ENCODE peak calls at places on chromosome 17, in ten cellular contexts. J is WTC11; S is mucosa of descending colon; G is testis; Q is body of pancreas; A is chondrocyte; F is GM06990; T is HFFc6; V is CD8-positive, alpha-beta T cell; C is foreskin fibroblast. O is an unnamed sample.

GRCh38 chr17:503449-503700 is 150.8 kb upstream of the RPH3AL start:
- DNase-seq in A (no peak), V (no peak), F (no peak), C (no peak), S (no peak), J (no peak), T (no peak), G (no peak), Q (no peak), O (no peak)

GRCh38 chr17:79621151-79621940 is 10.5 kb upstream of the RBFOX3 start:
- DNase-seq in F (no peak), J (peak), Q (no peak), C (no peak), S (peak), G (peak), V (no peak), T (no peak), A (peak), O (no peak)

GRCh38 chr17:76755285-76755684 is 17.4 kb downstream of the MFSD11 start:
- DNase-seq in A (no peak), S (no peak), G (no peak), C (no peak), V (no peak), T (no peak), J (no peak), Q (no peak), F (no peak), O (no peak)

GRCh38 chr17:59845595-59846390 is 47.0 kb downstream of the TUBD1 start:
- DNase-seq in A (no peak), V (no peak), F (no peak), J (no peak), S (peak), C (peak), T (peak), Q (peak), G (no peak), O (no peak)

GRCh38 chr17:6753006-6753445 is 2.8 kb upstream of the XAF1 start:
- DNase-seq in F (no peak), Q (peak), C (peak), G (peak), J (peak), V (no peak), A (no peak), S (peak), T (peak), O (peak)

GRCh38 chr17:81329927-81330883 is 35.1 kb upstream of the SLC38A10 start:
- DNase-seq in T (no peak), Q (no peak), V (no peak), F (no peak), J (no peak), G (no peak), S (peak), A (no peak), C (no peak), O (no peak)

GRCh38 chr17:40180694-40181093 is 3.4 kb downstream of the RAPGEFL1 start:
- DNase-seq in T (no peak), A (no peak), F (no peak), C (no peak), J (no peak), G (no peak), V (no peak), S (peak), Q (peak), O (no peak)

GRCh38 chr17:41734949-41735313 is 488 bp upstream of the HAP1 start:
- DNase-seq in F (no peak), C (no peak), Q (peak), S (no peak), V (no peak), G (no peak), T (no peak), J (peak), A (no peak), O (no peak)

GRCh38 chr17:72353502-72353901 is 232.7 kb downstream of the SOX9 start:
- DNase-seq in Q (no peak), F (no peak), T (no peak), G (no peak), V (no peak), A (no peak), C (no peak), S (no peak), J (no peak), O (no peak)

GRCh38 chr17:65018612-65019290 is 37.8 kb downstream of the GNA13 start:
- DNase-seq in Q (no peak), A (no peak), T (no peak), V (no peak), J (no peak), S (no peak), C (no peak), F (no peak), G (no peak), O (no peak)

DNA sequence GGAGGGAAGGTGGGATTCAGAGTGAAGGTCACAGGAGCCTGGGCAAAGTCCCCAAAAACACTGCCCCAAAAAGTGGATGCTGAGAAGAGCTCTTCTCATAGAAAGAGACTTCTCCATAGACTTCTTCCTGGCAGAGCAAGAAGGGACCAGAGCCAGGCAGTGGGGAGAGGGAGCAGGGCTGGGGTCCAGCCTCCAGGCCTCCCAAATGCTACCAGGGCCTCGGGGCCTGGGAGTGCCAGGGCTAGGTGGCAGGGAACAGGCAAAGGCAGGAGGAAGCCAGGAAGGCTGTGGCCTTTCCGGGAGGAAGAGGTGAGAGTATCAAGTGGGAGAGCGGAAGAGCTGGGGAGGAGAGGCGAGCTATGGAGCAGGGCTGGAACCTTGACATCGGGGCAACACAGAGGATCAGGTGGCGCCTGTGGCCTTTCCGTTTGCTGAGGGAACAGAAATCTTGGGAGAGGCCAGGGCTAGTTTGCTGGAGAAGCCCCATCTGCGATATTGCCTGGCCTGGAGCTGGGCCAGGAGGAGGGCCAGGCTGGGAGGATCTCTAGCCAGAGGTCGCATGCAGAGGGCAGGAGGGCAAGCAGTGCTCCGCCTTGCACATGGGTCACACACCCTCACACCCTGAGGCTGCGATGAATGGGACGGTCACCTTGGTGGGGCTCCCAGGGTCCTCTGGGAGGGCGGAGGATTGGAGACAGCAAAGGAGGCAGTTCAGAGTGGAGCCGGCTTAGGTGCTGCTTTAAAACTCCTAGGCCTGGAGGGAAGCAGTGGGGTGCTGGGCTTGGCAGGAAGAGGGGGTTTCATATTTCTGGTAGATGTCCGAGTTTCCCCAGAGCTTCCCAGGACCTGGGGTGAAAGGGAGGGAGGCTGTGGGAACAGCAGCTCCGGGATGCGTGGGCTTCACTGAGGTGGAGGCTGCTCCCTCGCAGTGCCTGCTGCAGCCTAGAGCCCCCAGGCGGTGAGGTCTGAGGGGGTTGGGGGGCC is 3.4 kb downstream of the SLC16A5 start:
- DNase-seq in G (no peak), S (peak), T (no peak), Q (no peak), F (no peak), J (no peak), C (no peak), V (no peak), A (no peak), O (no peak)
- TF ChIP-seq CTCF in G (no peak), S (no peak), T (no peak), Q (no peak), F (no peak), J (no peak), C (no peak), V (no peak), A (no peak), O (no peak)

GRCh38 chr17:17724307-17724921 is 43.2 kb downstream of the RAI1 start:
- DNase-seq in T (no peak), F (peak), Q (no peak), C (no peak), J (peak), G (no peak), V (no peak), A (no peak), S (no peak), O (no peak)
- TF ChIP-seq CTCF in T (no peak), F (no peak), Q (no peak), C (no peak), J (no peak), G (no peak), V (no peak), A (no peak), S (no peak), O (no peak)

GRCh38 chr17:14515015-14515414 is 214.1 kb downstream of the HS3ST3B1 start:
- DNase-seq in T (no peak), J (no peak), S (no peak), V (no peak), C (peak), G (no peak), A (no peak), F (no peak), Q (no peak), O (no peak)
- TF ChIP-seq CTCF in T (no peak), J (no peak), S (no peak), V (no peak), C (no peak), G (no peak), A (peak), F (no peak), Q (no peak), O (peak)

DNA sequence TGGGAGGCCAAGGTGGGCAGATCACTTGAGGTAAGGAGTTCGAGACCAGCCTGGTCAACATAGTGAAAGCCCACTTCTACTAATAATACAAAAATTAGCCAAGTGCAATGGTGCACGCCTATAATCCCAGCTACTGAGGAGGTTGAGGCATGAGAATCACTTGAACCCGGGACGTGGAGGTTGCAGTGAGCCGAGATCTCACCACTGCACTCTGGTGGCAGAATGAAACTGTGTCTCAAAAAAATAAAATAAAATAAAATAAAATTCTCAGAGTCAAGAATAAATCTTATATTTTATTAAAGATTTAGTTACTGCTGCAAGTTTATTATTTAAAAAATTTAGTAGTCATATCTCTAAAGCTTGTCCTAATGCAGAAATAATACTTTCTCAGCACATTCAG is 29.7 kb downstream of the ARL4D start:
- DNase-seq in T (no peak), C (no peak), J (no peak), A (no peak), F (no peak), Q (no peak), G (no peak), V (no peak), S (no peak), O (no peak)
- TF ChIP-seq CTCF in T (peak), C (peak), J (no peak), A (peak), F (peak), Q (no peak), G (peak), V (no peak), S (no peak), O (peak)

GRCh38 chr17:8835631-8836364 is 31.7 kb downstream of the PIK3R6 start:
- DNase-seq in F (no peak), J (no peak), C (no peak), S (no peak), T (no peak), G (no peak), A (no peak), Q (no peak), V (no peak), O (no peak)

GRCh38 chr17:8831234-8831849 is 32.2 kb upstream of the MFSD6L start:
- DNase-seq in J (no peak), Q (no peak), S (no peak), F (no peak), G (no peak), V (no peak), A (no peak), T (no peak), C (no peak), O (no peak)

GRCh38 chr17:8830141-8830540 is 31.0 kb upstream of the MFSD6L start:
- DNase-seq in Q (no peak), G (no peak), T (no peak), V (no peak), C (no peak), A (no peak), S (no peak), F (no peak), J (no peak), O (no peak)

GRCh38 chr17:8835106-8835505 is 32.4 kb downstream of the PIK3R6 start:
- DNase-seq in G (no peak), A (no peak), F (no peak), S (no peak), T (no peak), J (no peak), V (no peak), C (no peak), Q (no peak), O (no peak)

GRCh38 chr17:8832711-8833352 is 33.7 kb upstream of the MFSD6L start:
- DNase-seq in S (peak), G (peak), T (no peak), A (no peak), J (peak), C (no peak), V (no peak), F (peak), Q (peak), O (no peak)
- TF ChIP-seq CTCF in S (peak), G (peak), T (peak), A (peak), J (peak), C (peak), V (peak), F (peak), Q (peak), O (peak)

DNA sequence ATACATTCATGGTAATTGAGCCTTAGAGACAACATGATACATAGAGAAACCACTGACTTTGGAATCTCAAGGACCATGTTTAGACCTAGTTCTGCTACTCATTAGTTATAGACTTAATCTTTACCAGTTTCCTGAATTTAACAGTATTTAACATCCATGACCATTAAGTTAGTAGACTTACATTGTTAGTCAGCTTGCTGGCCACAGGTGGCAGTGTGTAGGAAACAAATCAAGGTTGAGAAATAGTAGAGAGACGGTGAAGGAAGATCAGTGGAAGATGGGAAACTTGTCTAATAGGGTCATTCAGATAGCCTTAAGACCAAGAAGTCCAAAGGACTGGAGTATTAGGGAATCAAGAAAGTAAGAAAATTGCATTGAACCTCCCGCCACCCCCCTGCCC is 31.0 kb downstream of the OMG start:
- DNase-seq in Q (no peak), S (no peak), F (no peak), V (no peak), C (no peak), T (no peak), A (no peak), J (no peak), G (no peak), O (no peak)
- TF ChIP-seq CTCF in Q (no peak), S (no peak), F (peak), V (peak), C (no peak), T (peak), A (peak), J (peak), G (no peak), O (peak)

DNA sequence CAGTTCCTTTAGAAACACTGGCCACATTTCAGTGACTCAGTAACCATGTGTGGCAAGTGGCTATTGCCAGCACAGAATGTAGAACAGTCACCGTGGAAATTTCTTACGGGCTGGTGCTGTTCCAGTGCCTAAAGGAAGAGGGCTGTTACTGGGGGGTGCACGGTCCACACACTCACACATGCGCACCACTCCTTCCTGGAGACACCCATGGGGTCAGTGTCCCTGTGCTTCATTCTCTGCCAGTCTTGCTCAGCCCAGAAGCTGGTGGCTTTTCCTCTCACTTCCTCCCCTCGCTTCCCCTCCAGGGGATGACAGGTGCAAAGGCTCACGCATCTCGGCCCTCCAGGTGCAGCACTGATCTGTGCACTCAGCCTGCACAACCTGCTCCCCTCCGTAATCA is 115.6 kb downstream of the CCDC182 start:
- DNase-seq in C (peak), A (no peak), S (no peak), V (no peak), J (no peak), F (peak), G (no peak), Q (no peak), T (peak), O (no peak)
- TF ChIP-seq CTCF in C (no peak), A (no peak), S (no peak), V (no peak), J (no peak), F (no peak), G (no peak), Q (no peak), T (no peak), O (no peak)

O was measured in AG04450.